ENCODE peak calls at places on chromosomes 12 and 14, in six cellular contexts. I is CD8-positive, alpha-beta memory T cell; Q is colonic mucosa; S is K562; K is uterus; D is fibroblast of lung. O is an unnamed sample.

GRCh38 chr14:63910593-63911363 is 58.0 kb downstream of the SYNE2 start:
- DNase-seq in I (no peak), Q (no peak), S (no peak), K (no peak), D (no peak), O (peak)

GRCh38 chr12:52670506-52670905 is 9.7 kb downstream of the KRT1 start:
- DNase-seq in I (no peak), Q (no peak), S (no peak), K (no peak), D (no peak), O (no peak)

GRCh38 chr12:62647586-62647985 is 181.0 kb downstream of the MON2 start:
- DNase-seq in I (no peak), Q (no peak), S (no peak), K (peak), D (no peak), O (peak)

GRCh38 chr12:102694913-102695312 is 214.6 kb upstream of the IGF1 start:
- DNase-seq in I (no peak), Q (no peak), S (no peak), K (no peak), D (no peak), O (no peak)

GRCh38 chr12:122932207-122932606 is 34.1 kb downstream of the ABCB9 start:
- DNase-seq in I (no peak), Q (no peak), S (no peak), K (no peak), D (no peak), O (no peak)

GRCh38 chr12:103799504-103800251 is 41.4 kb downstream of the NT5DC3 start:
- DNase-seq in I (no peak), Q (peak), S (no peak), K (peak), D (peak), O (peak)

GRCh38 chr14:70188608-70189540 is at the start of gene SLC8A3:
- DNase-seq in I (no peak), Q (peak), S (no peak), K (no peak), D (peak), O (peak)

GRCh38 chr12:103043531-103044445 is 86.3 kb downstream of the ASCL1 start:
- DNase-seq in I (no peak), Q (no peak), S (no peak), K (no peak), D (no peak), O (no peak)

GRCh38 chr14:102231476-102232347 is 73.3 kb downstream of the MOK start:
- DNase-seq in I (no peak), Q (no peak), S (no peak), K (no peak), D (no peak), O (no peak)

GRCh38 chr14:36556811-36557433 is 25.5 kb downstream of the NKX2-8 start:
- DNase-seq in I (no peak), Q (no peak), S (peak), K (no peak), D (peak), O (peak)

GRCh38 chr12:130394906-130395305 is 57.2 kb downstream of the PIWIL1 start:
- DNase-seq in I (no peak), Q (no peak), S (no peak), K (no peak), D (no peak), O (no peak)

GRCh38 chr12:18690653-18691052 is 47.2 kb downstream of the PLCZ1 start:
- DNase-seq in I (no peak), Q (no peak), S (peak), K (no peak), D (peak), O (peak)

GRCh38 chr12:6952121-6952859 is 1.1 kb downstream of the PTPN6 start:
- DNase-seq in I (no peak), Q (no peak), S (no peak), K (no peak), D (no peak), O (no peak)

GRCh38 chr12:8012910-8013309 is 19.6 kb upstream of the FOXJ2 start:
- DNase-seq in I (no peak), Q (no peak), S (no peak), K (no peak), D (no peak), O (no peak)

GRCh38 chr14:50039734-50040400 is 76.5 kb downstream of the VCPKMT start:
- DNase-seq in I (no peak), Q (no peak), S (no peak), K (no peak), D (peak), O (peak)

GRCh38 chr14:105382343-105383082 is 15.8 kb upstream of the TEX22 start:
- DNase-seq in I (no peak), Q (no peak), S (no peak), K (no peak), D (no peak), O (no peak)

GRCh38 chr12:124294686-124295315 is at the start of gene RFLNA:
- DNase-seq in I (no peak), Q (peak), S (no peak), K (no peak), D (no peak), O (no peak)

GRCh38 chr14:104868060-104868740 is 3.1 kb downstream of the CEP170B start:
- DNase-seq in I (no peak), Q (no peak), S (no peak), K (peak), D (no peak), O (no peak)

GRCh38 chr12:108727868-108728735 is 3.2 kb downstream of the CORO1C start:
- DNase-seq in I (no peak), Q (no peak), S (no peak), K (no peak), D (peak), O (no peak)

GRCh38 chr14:101440511-101440910 is 120.8 kb upstream of the DIO3 start:
- DNase-seq in I (no peak), Q (no peak), S (no peak), K (no peak), D (no peak), O (no peak)

GRCh38 chr14:99270491-99271287 is 1.3 kb downstream of the BCL11B start:
- DNase-seq in I (peak), Q (no peak), S (no peak), K (no peak), D (no peak), O (no peak)

GRCh38 chr14:46820291-46820690 is 168.7 kb upstream of the RPL10L start:
- DNase-seq in I (no peak), Q (no peak), S (no peak), K (no peak), D (no peak), O (no peak)

GRCh38 chr12:81992461-81992860 is 233.3 kb upstream of the PPFIA2 start:
- DNase-seq in I (peak), Q (no peak), S (no peak), K (no peak), D (peak), O (peak)

GRCh38 chr12:115422845-115423545 is 739.0 kb upstream of the TBX3 start:
- DNase-seq in I (no peak), Q (no peak), S (no peak), K (no peak), D (no peak), O (no peak)
- H3K4me3 ChIP-seq in I (no peak), Q (no peak), S (no peak), K (no peak), D (no peak), O (no peak)

GRCh38 chr14:31085027-31085426 is 58.8 kb upstream of the STRN3 start:
- DNase-seq in I (no peak), Q (no peak), S (no peak), K (no peak), D (no peak), O (no peak)
- H3K4me3 ChIP-seq in I (no peak), Q (no peak), S (no peak), K (no peak), D (no peak), O (no peak)

DNA sequence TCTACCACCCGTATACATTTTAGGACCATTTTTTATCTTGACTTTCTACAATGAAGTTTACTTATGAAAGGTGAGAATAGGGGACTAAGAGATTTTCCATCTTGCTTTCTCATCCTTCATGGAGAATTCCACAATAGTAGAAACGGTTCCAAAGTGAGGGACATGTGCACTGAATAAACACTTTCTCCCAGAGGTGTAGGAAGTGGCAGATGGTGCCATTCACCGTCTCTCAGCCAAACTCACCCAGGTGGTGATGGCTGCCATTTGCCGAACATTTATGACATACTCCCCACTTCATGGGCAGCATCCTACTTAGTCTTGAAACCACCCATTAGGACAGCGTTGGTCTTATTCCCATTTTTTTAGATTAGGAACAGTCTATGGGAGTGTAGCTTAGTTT is 540.5 kb downstream of the DIO2 start:
- DNase-seq in I (no peak), Q (no peak), S (no peak), K (no peak), D (no peak), O (no peak)
- H3K4me3 ChIP-seq in I (no peak), Q (no peak), S (no peak), K (no peak), D (no peak), O (no peak)

GRCh38 chr14:69010632-69011031 is 31.5 kb upstream of the ACTN1 start:
- DNase-seq in I (no peak), Q (peak), S (no peak), K (no peak), D (no peak), O (peak)
- H3K4me3 ChIP-seq in I (no peak), Q (no peak), S (no peak), K (no peak), D (no peak), O (no peak)

GRCh38 chr14:74962493-74962892 is 7.1 kb upstream of the PGF start:
- DNase-seq in I (no peak), Q (no peak), S (no peak), K (no peak), D (no peak), O (no peak)
- H3K4me3 ChIP-seq in I (no peak), Q (no peak), S (no peak), K (no peak), D (no peak), O (no peak)

DNA sequence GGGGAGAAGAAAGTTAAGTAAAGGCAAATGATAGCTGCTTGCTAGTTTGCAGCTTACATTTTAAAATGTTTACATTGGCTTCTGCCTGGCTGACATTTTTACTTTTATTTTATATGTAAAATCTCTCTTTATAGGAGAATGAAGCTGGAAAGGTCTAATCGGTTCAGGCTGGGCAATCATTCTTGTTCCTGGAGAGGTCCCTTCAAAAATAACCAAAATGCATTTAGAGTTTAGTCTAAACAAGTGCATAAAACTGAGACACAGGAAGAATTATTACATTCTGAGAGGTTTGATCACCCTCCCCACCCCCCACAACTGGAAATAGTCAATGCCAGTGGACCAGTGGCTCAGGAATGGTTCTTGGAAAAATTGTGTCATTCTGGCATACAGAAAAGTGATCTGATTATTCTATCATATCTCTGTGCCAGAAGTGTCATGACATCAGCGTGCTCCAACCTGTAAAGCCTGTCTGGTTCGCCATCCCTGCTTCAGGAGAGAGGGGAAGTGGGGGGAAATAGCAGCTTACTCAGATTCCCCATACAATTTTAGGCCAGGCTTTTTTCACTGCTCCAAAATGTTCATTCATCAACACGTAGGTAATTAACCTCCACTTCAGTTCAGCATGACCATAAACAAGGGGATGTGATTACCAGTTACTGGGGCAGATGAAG is 4.2 kb downstream of the PRICKLE1 start:
- DNase-seq in I (no peak), Q (no peak), S (no peak), K (no peak), D (peak), O (no peak)
- H3K4me3 ChIP-seq in I (no peak), Q (no peak), S (no peak), K (no peak), D (no peak), O (no peak)

GRCh38 chr14:38208825-38209562 is 1.3 kb downstream of the SSTR1 start:
- DNase-seq in I (no peak), Q (peak), S (no peak), K (no peak), D (peak), O (peak)

GRCh38 chr14:38206689-38207088 is 1.0 kb upstream of the SSTR1 start:
- DNase-seq in I (no peak), Q (no peak), S (no peak), K (no peak), D (no peak), O (no peak)

GRCh38 chr14:38205949-38206665 is 1.6 kb upstream of the SSTR1 start:
- DNase-seq in I (no peak), Q (no peak), S (no peak), K (no peak), D (no peak), O (peak)

GRCh38 chr14:38207830-38208815 is at the start of gene SSTR1:
- DNase-seq in I (no peak), Q (peak), S (no peak), K (no peak), D (peak), O (peak)

GRCh38 chr14:38207342-38207741 is 362 bp upstream of the SSTR1 start:
- DNase-seq in I (no peak), Q (no peak), S (no peak), K (no peak), D (no peak), O (no peak)
- H3K4me3 ChIP-seq in I (no peak), Q (peak), S (no peak), K (no peak), D (no peak), O (no peak)

GRCh38 chr12:54328595-54329337 is 3.8 kb downstream of the COPZ1 start:
- DNase-seq in I (no peak), Q (no peak), S (no peak), K (no peak), D (no peak), O (no peak)
- H3K4me3 ChIP-seq in I (no peak), Q (no peak), S (no peak), K (no peak), D (no peak), O (no peak)

GRCh38 chr12:94616217-94616729 is 34.1 kb downstream of the TMCC3 start:
- DNase-seq in I (no peak), Q (peak), S (peak), K (no peak), D (peak), O (no peak)
- H3K4me3 ChIP-seq in I (no peak), Q (peak), S (peak), K (no peak), D (no peak), O (no peak)

O was measured in fibroblast of mammary gland.